ENCODE peak calls at places on chromosome 5, in seven cellular contexts. V is K562; A is heart right ventricle; S is CD4-positive, alpha-beta memory T cell; E is neuronal stem cell; D is effector memory CD4-positive, alpha-beta T cell; K is Peyer's patch. N is an unnamed sample. For H3K9me3 and H3K4me1, the result is how much of the 10 kb centered on the place peaks cover.

GRCh38 chr5:181100121-181101015 is 30.6 kb downstream of the OR2V1 start:
- DNase-seq in A (no peak), E (no peak), S (no peak), D (no peak), V (peak), K (peak), N (no peak)

GRCh38 chr5:73256012-73256411 is 83.0 kb downstream of the TMEM174 start:
- DNase-seq in A (no peak), K (no peak), V (no peak), S (no peak), E (no peak), D (no peak), N (no peak)

GRCh38 chr5:180785151-180785781 is 17.3 kb downstream of the MGAT1 start:
- DNase-seq in D (no peak), S (no peak), E (no peak), K (no peak), V (no peak), A (no peak), N (peak)

GRCh38 chr5:177003649-177004048 is 2.9 kb downstream of the UIMC1 start:
- DNase-seq in K (no peak), V (no peak), D (no peak), A (no peak), E (no peak), S (no peak), N (no peak)

GRCh38 chr5:142296914-142297417 is 27.9 kb downstream of the SPRY4 start:
- DNase-seq in E (no peak), K (no peak), S (no peak), V (no peak), D (no peak), A (peak), N (no peak)

GRCh38 chr5:127320032-127320945 is 29.7 kb downstream of the MEGF10 start:
- DNase-seq in E (no peak), V (no peak), D (no peak), S (no peak), K (no peak), A (no peak), N (no peak)

GRCh38 chr5:151070449-151070848 is 10.4 kb downstream of the TNIP1 start:
- DNase-seq in A (no peak), D (no peak), E (no peak), V (no peak), S (no peak), K (no peak), N (no peak)

GRCh38 chr5:159463590-159464321 is 133.5 kb upstream of the IL12B start:
- DNase-seq in S (no peak), D (no peak), A (no peak), E (no peak), V (no peak), K (no peak), N (no peak)

GRCh38 chr5:120449501-120449900 is 14.6 kb upstream of the PRR16 start:
- DNase-seq in S (no peak), A (no peak), E (no peak), K (no peak), V (no peak), D (no peak), N (no peak)

GRCh38 chr5:132489871-132490483 is 596 bp downstream of the IRF1 start:
- DNase-seq in E (no peak), V (peak), A (peak), D (no peak), K (peak), S (no peak), N (peak)

GRCh38 chr5:134267366-134268018 is 41.6 kb upstream of the PPP2CA start:
- DNase-seq in S (no peak), A (no peak), K (no peak), V (peak), D (no peak), E (no peak), N (no peak)

GRCh38 chr5:73917433-73917832 is 291.4 kb downstream of the ARHGEF28 start:
- DNase-seq in A (peak), V (no peak), E (no peak), S (no peak), D (no peak), K (no peak), N (peak)

GRCh38 chr5:62596691-62597090 is 18.1 kb downstream of the LRRC70 start:
- DNase-seq in E (no peak), D (no peak), V (no peak), S (no peak), K (no peak), A (no peak), N (no peak)

GRCh38 chr5:129361441-129362025 is 98.6 kb upstream of the ADAMTS19 start:
- DNase-seq in D (no peak), K (no peak), E (no peak), A (no peak), S (no peak), V (no peak), N (no peak)

GRCh38 chr5:151721087-151721646 is 34.5 kb upstream of the SPARC start:
- DNase-seq in S (no peak), A (no peak), D (no peak), E (no peak), V (no peak), K (no peak), N (no peak)

GRCh38 chr5:132072508-132072907 is 1.1 kb upstream of the CSF2 start:
- DNase-seq in K (no peak), S (no peak), E (no peak), A (no peak), D (no peak), V (no peak), N (no peak)

GRCh38 chr5:141369994-141370848 is at the start of gene PCDHGB3:
- DNase-seq in D (no peak), V (peak), A (no peak), S (peak), K (no peak), E (no peak), N (no peak)

GRCh38 chr5:1331861-1332405 is 13.0 kb downstream of the CLPTM1L start:
- DNase-seq in S (no peak), V (no peak), K (no peak), D (no peak), E (no peak), A (no peak), N (no peak)

GRCh38 chr5:1329111-1329579 is 15.8 kb downstream of the CLPTM1L start:
- DNase-seq in A (no peak), D (no peak), V (no peak), E (no peak), S (no peak), K (peak), N (no peak)

GRCh38 chr5:1332461-1333001 is 12.4 kb downstream of the CLPTM1L start:
- DNase-seq in A (no peak), E (no peak), V (peak), D (no peak), S (no peak), K (no peak), N (no peak)

GRCh38 chr5:1330847-1331831 is 13.8 kb downstream of the CLPTM1L start:
- DNase-seq in V (no peak), S (no peak), E (no peak), K (peak), D (no peak), A (no peak), N (no peak)

DNA sequence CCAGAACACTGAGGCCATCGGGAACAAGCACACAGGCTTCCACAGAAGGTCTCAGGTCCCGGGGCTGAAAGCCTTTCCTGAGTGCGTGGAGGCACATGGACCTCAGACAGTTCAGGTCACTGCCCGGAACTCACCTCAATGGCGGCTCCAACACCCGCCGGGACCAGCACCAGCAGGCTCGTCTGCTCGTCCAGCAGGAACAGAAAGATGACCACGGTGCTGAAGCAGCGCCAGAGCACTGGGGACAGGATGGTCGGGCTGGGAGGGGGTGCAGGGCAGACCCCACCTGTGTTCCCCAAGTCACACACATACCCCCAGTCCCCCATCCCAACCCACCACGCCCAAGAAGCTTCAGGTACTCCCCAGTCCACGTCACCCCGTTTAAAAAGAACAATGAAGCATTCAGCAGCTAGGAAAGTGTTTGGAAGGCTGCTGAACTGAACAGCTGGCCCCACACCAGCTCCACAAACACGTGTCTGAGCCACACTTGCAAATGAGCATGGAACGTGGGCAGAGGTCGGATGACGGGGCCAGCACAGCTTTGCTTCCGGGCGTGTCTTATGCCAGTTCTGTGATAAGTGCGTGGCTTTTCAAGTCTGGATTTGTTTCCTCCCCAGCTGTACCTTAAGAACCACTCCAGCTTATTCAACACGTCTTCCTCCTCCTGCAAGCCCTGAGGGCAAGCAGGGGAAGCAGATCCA is 14.6 kb downstream of the CLPTM1L start:
- DNase-seq in K (peak), S (no peak), V (no peak), A (no peak), E (no peak), D (no peak), N (no peak)
- H3K9me3 ChIP-seq in K (under half), S (under half), V (under half), A (under half), E (under half), D (under half), N (under half)

DNA sequence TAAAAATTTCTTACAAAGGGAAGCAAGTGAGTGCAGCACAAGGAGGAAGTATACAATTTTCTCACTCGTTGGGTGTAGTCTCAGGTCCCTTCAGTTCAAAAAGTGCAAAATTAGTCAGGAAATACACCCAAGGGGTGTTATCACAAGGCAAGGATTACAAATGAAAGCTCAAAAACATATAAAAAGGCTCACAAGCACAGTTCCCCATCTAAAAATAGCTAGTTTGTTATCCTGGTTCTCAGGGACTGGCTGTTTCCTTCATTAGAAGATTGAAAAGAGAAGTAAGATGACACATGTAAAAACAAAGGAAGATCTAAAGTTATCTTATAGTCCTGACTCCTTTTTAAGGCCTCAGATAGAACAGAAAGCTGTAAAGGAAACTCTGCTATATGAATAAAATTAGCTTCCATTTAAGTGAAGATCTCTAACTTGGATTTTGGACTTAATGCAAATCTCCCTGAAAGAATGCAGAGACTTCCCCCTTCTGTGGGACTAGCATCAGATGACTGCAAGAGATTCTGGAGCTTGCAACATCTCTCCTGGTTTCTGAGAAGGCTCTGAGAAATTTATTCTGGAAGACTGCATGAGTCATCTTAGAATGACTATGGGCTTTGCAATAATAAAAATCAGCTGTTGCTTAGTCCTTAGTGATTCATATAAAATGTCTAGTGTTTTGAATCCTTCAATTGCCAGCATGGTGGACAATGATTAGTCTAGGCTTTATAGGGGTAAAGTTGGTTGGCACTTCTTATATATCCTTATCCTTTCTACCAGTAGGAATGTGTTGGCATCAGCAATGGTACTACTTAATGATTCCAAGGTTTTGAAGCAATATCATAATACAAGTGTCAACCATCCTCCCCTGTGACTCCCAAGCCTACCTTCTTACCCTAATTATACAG is 25.4 kb downstream of the DAB2 start:
- DNase-seq in A (no peak), K (no peak), D (no peak), S (no peak), V (peak), E (no peak), N (no peak)
- H3K4me1 ChIP-seq in A (half or more), K (under half), D (under half), S (under half), V (under half), E (under half), N (under half)

GRCh38 chr5:165407352-165407751 is 1901.9 kb downstream of the MAT2B start:
- DNase-seq in V (no peak), D (no peak), A (no peak), E (no peak), K (no peak), S (no peak), N (no peak)

GRCh38 chr5:165404917-165405316 is 1899.5 kb downstream of the MAT2B start:
- DNase-seq in A (no peak), V (no peak), K (no peak), S (no peak), D (no peak), E (no peak), N (no peak)

GRCh38 chr5:165410476-165410875 is 1905.1 kb downstream of the MAT2B start:
- DNase-seq in V (no peak), D (no peak), A (no peak), K (no peak), S (no peak), E (no peak), N (no peak)

DNA sequence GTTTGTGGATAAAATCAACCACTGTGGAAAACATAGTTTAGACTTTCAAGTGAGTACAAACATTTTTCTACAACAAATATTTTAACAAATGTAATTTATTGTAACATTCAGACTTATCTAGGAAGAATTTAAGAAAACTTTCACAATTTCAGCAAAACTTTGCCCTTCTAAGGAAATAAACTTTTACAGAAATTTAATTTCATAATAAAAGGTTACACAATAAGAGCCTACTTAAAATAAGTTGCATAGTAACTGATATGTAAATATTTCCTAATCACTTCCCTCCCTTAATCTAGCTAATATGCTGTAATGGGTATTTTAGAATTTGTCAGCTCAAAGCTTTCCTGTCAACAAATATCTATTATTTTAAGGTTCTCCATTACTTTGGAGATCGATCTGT is 1899.9 kb downstream of the MAT2B start:
- DNase-seq in D (no peak), E (no peak), K (no peak), S (no peak), A (no peak), V (no peak), N (no peak)
- H3K9me3 ChIP-seq in D (under half), E (under half), K (under half), S (under half), A (under half), V (under half), N (under half)

GRCh38 chr5:76391014-76391413 is 12.1 kb upstream of the IQGAP2 start:
- DNase-seq in A (no peak), K (peak), E (no peak), D (no peak), V (no peak), S (peak), N (no peak)
- H3K4me1 ChIP-seq in A (under half), K (under half), E (under half), D (under half), V (under half), S (half or more), N (under half)

GRCh38 chr5:116308391-116308790 is 223.6 kb downstream of the COMMD10 start:
- DNase-seq in D (no peak), K (no peak), A (no peak), S (no peak), V (no peak), E (no peak), N (no peak)
- H3K9me3 ChIP-seq in D (under half), K (under half), A (under half), S (under half), V (under half), E (under half), N (under half)

GRCh38 chr5:33903118-33903517 is 11.3 kb upstream of the ADAMTS12 start:
- DNase-seq in D (no peak), E (no peak), V (no peak), S (no peak), K (no peak), A (no peak), N (no peak)
- H3K4me1 ChIP-seq in D (under half), E (under half), V (under half), S (under half), K (under half), A (under half), N (under half)

DNA sequence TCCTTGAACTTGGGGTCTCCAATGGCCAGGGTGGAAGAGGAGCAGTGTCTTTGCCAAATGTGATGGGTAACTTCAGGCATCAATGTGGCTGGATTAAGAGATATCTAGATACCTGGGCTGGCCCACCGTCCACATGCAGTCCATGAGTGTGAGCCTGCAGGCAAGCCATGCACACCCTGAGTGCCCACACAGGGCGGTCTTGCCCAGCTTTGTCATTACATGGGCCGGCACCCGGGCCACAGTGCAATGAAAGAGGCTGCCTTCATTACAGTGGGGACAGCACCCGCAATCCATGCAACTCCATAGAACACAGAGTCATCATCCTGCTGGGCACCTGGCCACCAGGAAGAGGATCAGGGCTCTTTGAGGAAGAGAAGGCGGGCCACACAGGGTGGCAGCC is 263.8 kb upstream of the IRX1 start:
- DNase-seq in E (no peak), A (no peak), S (no peak), V (no peak), K (no peak), D (no peak), N (no peak)
- H3K9me3 ChIP-seq in E (under half), A (under half), S (under half), V (under half), K (under half), D (under half), N (under half)

N was measured in ovary.